ENCODE peak calls at places on chromosomes 7 and 10, in eight cellular contexts. R, O, Y, C, T, P, I and N are unnamed samples.

GRCh38 chr7:44279731-44280505 is 45.5 kb downstream of the CAMK2B start:
- DNase-seq in R (no peak), T (no peak), Y (no peak), C (no peak), O (no peak), I (no peak), P (no peak), N (no peak)

GRCh38 chr10:122715576-122715975 is 15.9 kb upstream of the C10orf120 start:
- DNase-seq in T (no peak), I (no peak), O (no peak), P (no peak), Y (no peak), R (no peak), C (no peak), N (no peak)

GRCh38 chr10:28020993-28021982 is 22.4 kb upstream of the ODAD2 start:
- DNase-seq in Y (no peak), I (no peak), T (no peak), C (no peak), O (no peak), R (no peak), P (no peak), N (no peak)

GRCh38 chr7:2732959-2733584 is 45.1 kb downstream of the AMZ1 start:
- DNase-seq in Y (peak), T (peak), I (no peak), R (no peak), O (no peak), C (no peak), P (peak), N (no peak)

GRCh38 chr7:36165059-36165458 is 12.0 kb downstream of the EEPD1 start:
- DNase-seq in C (no peak), Y (no peak), O (no peak), I (no peak), P (no peak), R (no peak), T (no peak), N (no peak)

GRCh38 chr7:155602750-155603149 is 41.7 kb upstream of the RBM33 start:
- DNase-seq in P (no peak), T (no peak), C (no peak), R (no peak), O (no peak), Y (no peak), I (no peak), N (no peak)

GRCh38 chr10:122391875-122392274 is 17.4 kb downstream of the PLEKHA1 start:
- DNase-seq in C (no peak), O (no peak), P (no peak), I (no peak), Y (no peak), T (no peak), R (no peak), N (no peak)

GRCh38 chr7:140062118-140062527 is 628 bp downstream of the PARP12 start:
- DNase-seq in C (no peak), I (no peak), P (no peak), R (peak), T (no peak), Y (peak), O (no peak), N (peak)

GRCh38 chr7:134885967-134886352 is 100.3 kb upstream of the AGBL3 start:
- DNase-seq in O (peak), T (no peak), Y (peak), P (peak), R (no peak), C (no peak), I (no peak), N (no peak)

GRCh38 chr10:69498711-69499471 is 47.6 kb downstream of the TSPAN15 start:
- DNase-seq in Y (no peak), R (no peak), O (no peak), C (no peak), P (peak), I (no peak), T (peak), N (no peak)

GRCh38 chr7:28157826-28158416 is 22.7 kb downstream of the JAZF1 start:
- DNase-seq in P (no peak), R (no peak), C (no peak), O (no peak), I (no peak), T (no peak), Y (no peak), N (no peak)

GRCh38 chr7:20828947-20829346 is 42.3 kb upstream of the SP8 start:
- DNase-seq in T (no peak), R (no peak), I (peak), P (no peak), Y (no peak), O (no peak), C (no peak), N (no peak)

GRCh38 chr10:27748586-27748985 is 3.0 kb upstream of the MKX start:
- DNase-seq in I (no peak), T (no peak), P (no peak), R (no peak), Y (no peak), C (no peak), O (no peak), N (no peak)

GRCh38 chr10:8055420-8056349 is 1.2 kb downstream of the GATA3 start:
- DNase-seq in Y (no peak), I (no peak), R (no peak), T (no peak), P (no peak), C (no peak), O (no peak), N (no peak)

GRCh38 chr10:6176691-6177231 is 26.0 kb upstream of the PFKFB3 start:
- DNase-seq in Y (no peak), R (no peak), P (no peak), O (no peak), T (no peak), I (no peak), C (no peak), N (no peak)

GRCh38 chr10:101782811-101783735 is at the start of gene NPM3:
- DNase-seq in T (peak), I (peak), P (peak), C (no peak), Y (peak), R (peak), O (peak), N (peak)

GRCh38 chr10:28833313-28833712 is 156.0 kb downstream of the BAMBI start:
- DNase-seq in T (no peak), R (no peak), P (no peak), C (no peak), Y (no peak), O (no peak), I (no peak), N (no peak)

GRCh38 chr10:3014968-3015367 is 52.4 kb upstream of the PFKP start:
- DNase-seq in T (no peak), C (no peak), I (no peak), Y (no peak), P (no peak), R (no peak), O (no peak), N (no peak)

GRCh38 chr7:1403844-1404404 is 55.3 kb downstream of the MICALL2 start:
- DNase-seq in P (peak), C (no peak), I (peak), T (no peak), Y (no peak), O (peak), R (no peak), N (no peak)

GRCh38 chr10:34474060-34474376 is 341.1 kb downstream of the PARD3 start:
- DNase-seq in P (no peak), I (no peak), R (no peak), C (no peak), O (no peak), Y (no peak), T (no peak), N (no peak)

GRCh38 chr7:81161459-81162075 is 242.7 kb upstream of the SEMA3C start:
- DNase-seq in P (peak), I (peak), R (no peak), O (peak), C (no peak), T (no peak), Y (peak), N (no peak)

GRCh38 chr10:42888504-42889095 is 106.0 kb downstream of the BMS1 start:
- DNase-seq in R (no peak), I (no peak), C (no peak), T (no peak), P (no peak), O (no peak), Y (no peak), N (no peak)

GRCh38 chr10:44965651-44966097 is 6.1 kb downstream of the RASSF4 start:
- DNase-seq in I (no peak), R (peak), T (no peak), P (no peak), Y (no peak), C (no peak), O (no peak), N (no peak)

GRCh38 chr10:117955171-117955570 is 91.6 kb downstream of the RAB11FIP2 start:
- DNase-seq in R (no peak), P (peak), C (no peak), Y (no peak), I (no peak), T (no peak), O (no peak), N (no peak)

GRCh38 chr7:27482219-27482618 is 180.5 kb downstream of the HIBADH start:
- DNase-seq in C (no peak), P (no peak), T (no peak), I (no peak), O (no peak), Y (no peak), R (no peak), N (no peak)

GRCh38 chr10:103487396-103487708 is 6.2 kb upstream of the NEURL1 start:
- DNase-seq in R (no peak), O (no peak), C (no peak), Y (no peak), P (no peak), I (no peak), T (no peak), N (no peak)

GRCh38 chr10:5547934-5548660 is 23.3 kb downstream of the CALML3 start:
- DNase-seq in P (no peak), T (peak), Y (peak), I (peak), C (no peak), R (no peak), O (no peak), N (no peak)

GRCh38 chr10:64206409-64206808 is 685.2 kb downstream of the REEP3 start:
- DNase-seq in T (no peak), C (no peak), O (no peak), Y (no peak), R (no peak), P (no peak), I (no peak), N (no peak)

GRCh38 chr7:46751471-46751870 is 830.4 kb upstream of the IGFBP3 start:
- DNase-seq in P (no peak), I (no peak), O (no peak), C (no peak), T (no peak), R (no peak), Y (no peak), N (no peak)

GRCh38 chr7:38694326-38694725 is 63.2 kb upstream of the AMPH start:
- DNase-seq in T (no peak), I (no peak), O (no peak), C (no peak), P (no peak), R (no peak), Y (no peak), N (no peak)

GRCh38 chr10:38054361-38054797 is 39.8 kb upstream of the ZNF37A start:
- DNase-seq in C (no peak), I (no peak), P (peak), R (no peak), T (no peak), Y (no peak), O (peak), N (no peak)

GRCh38 chr7:158507917-158508316 is 79.7 kb downstream of the PTPRN2 start:
- DNase-seq in R (no peak), T (no peak), C (no peak), O (no peak), P (no peak), I (no peak), Y (no peak), N (no peak)

GRCh38 chr10:73750807-73751206 is 6.6 kb downstream of the SEC24C start:
- DNase-seq in C (no peak), Y (no peak), R (no peak), T (no peak), P (no peak), I (no peak), O (no peak), N (no peak)